ENCODE peak calls at places on chromosomes 2 and 18, in nine cellular contexts. Y, F, L, O, E, V, U, K and W are unnamed samples.
A peak's percentile ranks its signal among the peaks of the same experiment; 100 is the strongest.

GRCh38 chr2:45007961-45008295 is 1.3 kb downstream of the SIX2 start:
- DNase-seq in Y (no peak), V (no peak), F (no peak), L (peak; percentile 52), O (peak; percentile 31), E (no peak), K (no peak), U (no peak), W (no peak)

GRCh38 chr2:128390991-128391630 is 72.4 kb upstream of the HS6ST1 start:
- DNase-seq in O (no peak), V (no peak), Y (no peak), E (no peak), K (no peak), U (no peak), F (no peak), L (no peak), W (no peak)

GRCh38 chr18:77013777-77014525 is 118.6 kb downstream of the MBP start:
- DNase-seq in K (no peak), Y (no peak), E (peak; percentile 48), L (no peak), U (no peak), O (no peak), V (no peak), F (peak; percentile 90), W (peak; percentile 9)

GRCh38 chr2:55111570-55112228 is 61.4 kb upstream of the RTN4 start:
- DNase-seq in F (no peak), L (no peak), K (no peak), Y (no peak), E (peak; percentile 42), O (no peak), V (peak; percentile 85), U (peak; percentile 45), W (peak; percentile 90)

GRCh38 chr2:38509322-38509946 is 93.3 kb downstream of the HNRNPLL start:
- DNase-seq in O (no peak), K (no peak), E (no peak), V (no peak), F (no peak), Y (no peak), L (no peak), U (no peak), W (peak; percentile 87)

GRCh38 chr2:219228026-219228744 is 1.3 kb downstream of the ATG9A start:
- DNase-seq in F (no peak), K (no peak), O (no peak), Y (no peak), U (no peak), L (no peak), V (peak; percentile 4), E (no peak), W (peak; percentile 14)

GRCh38 chr2:39499336-39499735 is 62.3 kb upstream of the MAP4K3 start:
- DNase-seq in E (no peak), U (no peak), V (no peak), F (no peak), K (no peak), Y (no peak), L (no peak), O (no peak), W (peak; percentile 61)

GRCh38 chr18:58144671-58145285 is 100.8 kb downstream of the NEDD4L start:
- DNase-seq in F (no peak), L (no peak), Y (no peak), E (no peak), K (no peak), U (peak; percentile 67), O (no peak), V (no peak), W (no peak)

GRCh38 chr18:48740068-48740440 is 201.2 kb downstream of the CTIF start:
- DNase-seq in U (no peak), L (no peak), K (no peak), E (peak; percentile 53), F (no peak), Y (no peak), O (no peak), V (no peak), W (peak; percentile 64)

GRCh38 chr18:70781860-70782453 is 493.1 kb downstream of the SOCS6 start:
- DNase-seq in U (peak; percentile 22), V (peak; percentile 76), K (peak; percentile 71), L (peak; percentile 86), Y (peak; percentile 5), F (peak; percentile 12), E (no peak), O (peak; percentile 57), W (peak; percentile 60)

GRCh38 chr2:43348904-43349725 is 122.7 kb upstream of the ZFP36L2 start:
- DNase-seq in L (no peak), E (no peak), K (no peak), F (no peak), V (no peak), U (no peak), O (no peak), Y (no peak), W (peak; percentile 72)

GRCh38 chr18:7011142-7011541 is 106.5 kb downstream of the LAMA1 start:
- DNase-seq in K (no peak), V (no peak), O (no peak), E (no peak), L (no peak), Y (no peak), U (no peak), F (peak; percentile 57), W (no peak)

GRCh38 chr2:68727698-68728375 is 6.8 kb upstream of the ARHGAP25 start:
- DNase-seq in F (no peak), L (no peak), Y (no peak), E (no peak), K (no peak), U (no peak), V (no peak), O (no peak), W (no peak)

GRCh38 chr18:49096021-49096420 is 145.3 kb upstream of the SMAD7 start:
- DNase-seq in V (no peak), K (no peak), U (no peak), F (no peak), O (no peak), L (no peak), Y (no peak), E (no peak), W (no peak)